ENCODE peak calls at places on chromosomes 12 and 14, in five cellular contexts. F is Karpas-422, C is brain microvascular endothelial cell, Z is fibroblast of lung, N is ascending aorta. P is an unnamed sample.

GRCh38 chr14:60815371-60815770 is 80.8 kb downstream of the MNAT1 start:
- DNase-seq in F (peak), C (no peak), Z (no peak), N (no peak), P (no peak)

GRCh38 chr14:80872645-80873044 is 68.9 kb downstream of the CEP128 start:
- DNase-seq in F (no peak), C (no peak), Z (no peak), N (no peak), P (no peak)

GRCh38 chr14:84493779-84494178 is 1036.2 kb upstream of the FLRT2 start:
- DNase-seq in F (peak), C (peak), Z (peak), N (no peak), P (no peak)

GRCh38 chr14:100176811-100177327 is 17.4 kb upstream of the DEGS2 start:
- DNase-seq in F (no peak), C (no peak), Z (no peak), N (no peak), P (no peak)

GRCh38 chr14:106185837-106186233 is 659.5 kb downstream of the TMEM121 start:
- DNase-seq in F (peak), C (no peak), Z (no peak), N (no peak), P (no peak)

GRCh38 chr14:92501891-92502351 is 11.7 kb upstream of the RIN3 start:
- DNase-seq in F (no peak), C (peak), Z (peak), N (no peak), P (no peak)

GRCh38 chr12:51941011-51941561 is 10.4 kb upstream of the ACVR1B start:
- DNase-seq in F (no peak), C (peak), Z (no peak), N (no peak), P (no peak)

GRCh38 chr14:69687963-69688649 is 76.7 kb downstream of the SUSD6 start:
- DNase-seq in F (no peak), C (no peak), Z (no peak), N (no peak), P (no peak)

GRCh38 chr12:38157933-38158401 is 158.6 kb upstream of the ALG10B start:
- DNase-seq in F (no peak), C (no peak), Z (no peak), N (no peak), P (no peak)

GRCh38 chr12:38664661-38665269 is 240.6 kb downstream of the CPNE8 start:
- DNase-seq in F (peak), C (no peak), Z (no peak), N (no peak), P (peak)

GRCh38 chr12:31590730-31591307 is at the start of gene DENND5B:
- DNase-seq in F (peak), C (peak), Z (peak), N (no peak), P (peak)

GRCh38 chr12:122199484-122200355 is 3.8 kb upstream of the B3GNT4 start:
- DNase-seq in F (no peak), C (no peak), Z (no peak), N (no peak), P (no peak)

GRCh38 chr14:59356298-59356697 is 108.9 kb downstream of the GPR135 start:
- DNase-seq in F (peak), C (no peak), Z (no peak), N (no peak), P (no peak)

GRCh38 chr12:108691154-108691994 is 39.9 kb downstream of the CORO1C start:
- DNase-seq in F (peak), C (peak), Z (peak), N (peak), P (peak)

GRCh38 chr14:89424241-89424640 is 7.2 kb upstream of the FOXN3 start:
- DNase-seq in F (no peak), C (no peak), Z (no peak), N (no peak), P (no peak)
- H3K27ac ChIP-seq in F (no peak), C (no peak), Z (no peak), N (peak), P (no peak)

GRCh38 chr12:64103821-64104220 is 118.3 kb downstream of the KICS2 start:
- DNase-seq in F (no peak), C (no peak), Z (peak), N (no peak), P (peak)
- H3K27ac ChIP-seq in F (no peak), C (no peak), Z (no peak), N (no peak), P (peak)

GRCh38 chr12:93484315-93484981 is 17.1 kb downstream of the MRPL42 start:
- DNase-seq in F (no peak), C (peak), Z (peak), N (no peak), P (peak)
- H3K27ac ChIP-seq in F (no peak), C (peak), Z (peak), N (no peak), P (no peak)

GRCh38 chr14:71597955-71598659 is 334.1 kb upstream of the RGS6 start:
- DNase-seq in F (no peak), C (no peak), Z (no peak), N (no peak), P (no peak)
- H3K27ac ChIP-seq in F (no peak), C (no peak), Z (no peak), N (no peak), P (no peak)

GRCh38 chr14:53953002-53953827 is 3.4 kb downstream of the BMP4 start:
- DNase-seq in F (no peak), C (peak), Z (peak), N (no peak), P (peak)

GRCh38 chr14:53955234-53955556 is 1.4 kb downstream of the BMP4 start:
- DNase-seq in F (no peak), C (no peak), Z (no peak), N (no peak), P (no peak)

GRCh38 chr14:53953828-53954550 is 2.6 kb downstream of the BMP4 start:
- DNase-seq in F (no peak), C (peak), Z (peak), N (no peak), P (peak)

GRCh38 chr14:53955671-53956426 is 776 bp downstream of the BMP4 start:
- DNase-seq in F (no peak), C (no peak), Z (peak), N (no peak), P (no peak)

GRCh38 chr14:53954551-53955233 is 1.9 kb downstream of the BMP4 start:
- DNase-seq in F (no peak), C (peak), Z (peak), N (no peak), P (peak)
- H3K27ac ChIP-seq in F (no peak), C (no peak), Z (peak), N (peak), P (peak)

P was measured in mammary epithelial cell.